ENCODE peak calls at places on chromosomes 6 and 20, in six cellular contexts. M is GM12878, Z is SK-N-SH, I is K562, S is HepG2, P is H1. H is an unnamed sample.

GRCh38 chr20:53660078-53660909 is 66.7 kb upstream of the ZNF217 start:
- DNase-seq in M (no peak), Z (no peak), I (no peak), S (no peak), P (peak), H (no peak)

GRCh38 chr6:146997062-146997461 is 207.2 kb upstream of the STXBP5 start:
- DNase-seq in M (no peak), Z (no peak), I (no peak), S (no peak), P (no peak), H (no peak)

GRCh38 chr6:143333081-143333480 is 117.4 kb downstream of the ADAT2 start:
- DNase-seq in M (no peak), Z (no peak), I (no peak), S (no peak), P (no peak), H (no peak)

GRCh38 chr6:162046324-162046723 is 681.2 kb downstream of the PRKN start:
- DNase-seq in M (no peak), Z (no peak), I (no peak), S (no peak), P (no peak), H (no peak)

GRCh38 chr20:34045294-34045693 is 51.6 kb downstream of the RALY start:
- DNase-seq in M (no peak), Z (peak), I (peak), S (peak), P (no peak), H (no peak)

GRCh38 chr6:168035661-168036616 is 38.5 kb downstream of the KIF25 start:
- DNase-seq in M (no peak), Z (peak), I (peak), S (no peak), P (no peak), H (no peak)

GRCh38 chr6:55276745-55277627 is 50.3 kb upstream of the GFRAL start:
- DNase-seq in M (no peak), Z (peak), I (peak), S (peak), P (peak), H (peak)

GRCh38 chr20:24309596-24309995 is 159.8 kb upstream of the SYNDIG1 start:
- DNase-seq in M (no peak), Z (no peak), I (no peak), S (no peak), P (no peak), H (no peak)

GRCh38 chr20:341682-342081 is 5.2 kb upstream of the NRSN2 start:
- DNase-seq in M (no peak), Z (no peak), I (peak), S (peak), P (no peak), H (peak)

GRCh38 chr6:20655317-20655716 is 121.1 kb downstream of the CDKAL1 start:
- DNase-seq in M (no peak), Z (no peak), I (no peak), S (no peak), P (no peak), H (no peak)

DNA sequence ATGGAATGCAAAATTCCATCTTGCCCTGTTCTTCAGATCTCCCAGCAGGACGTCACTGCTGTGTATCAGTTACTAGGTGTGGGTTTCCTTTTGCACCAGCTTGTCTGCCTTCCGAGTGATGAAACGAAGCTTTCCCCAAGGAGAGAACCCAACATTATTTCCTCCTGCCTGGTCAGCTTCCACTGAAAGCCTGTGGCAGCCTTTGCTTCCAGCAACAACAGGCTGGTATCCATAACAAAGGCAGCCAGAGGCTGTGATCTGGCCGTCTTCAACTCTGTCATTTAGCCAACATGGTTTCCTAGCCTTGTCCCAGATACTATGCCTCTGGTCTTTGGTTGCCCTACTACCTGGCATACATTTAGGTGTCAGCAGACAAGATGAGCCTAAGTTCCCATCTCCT is 78.8 kb upstream of the HEY2 start:
- DNase-seq in M (no peak), Z (no peak), I (no peak), S (no peak), P (no peak), H (no peak)
- TF ChIP-seq GABPA in M (no peak), Z (no peak), I (no peak), S (no peak), P (no peak), H (no peak)

DNA sequence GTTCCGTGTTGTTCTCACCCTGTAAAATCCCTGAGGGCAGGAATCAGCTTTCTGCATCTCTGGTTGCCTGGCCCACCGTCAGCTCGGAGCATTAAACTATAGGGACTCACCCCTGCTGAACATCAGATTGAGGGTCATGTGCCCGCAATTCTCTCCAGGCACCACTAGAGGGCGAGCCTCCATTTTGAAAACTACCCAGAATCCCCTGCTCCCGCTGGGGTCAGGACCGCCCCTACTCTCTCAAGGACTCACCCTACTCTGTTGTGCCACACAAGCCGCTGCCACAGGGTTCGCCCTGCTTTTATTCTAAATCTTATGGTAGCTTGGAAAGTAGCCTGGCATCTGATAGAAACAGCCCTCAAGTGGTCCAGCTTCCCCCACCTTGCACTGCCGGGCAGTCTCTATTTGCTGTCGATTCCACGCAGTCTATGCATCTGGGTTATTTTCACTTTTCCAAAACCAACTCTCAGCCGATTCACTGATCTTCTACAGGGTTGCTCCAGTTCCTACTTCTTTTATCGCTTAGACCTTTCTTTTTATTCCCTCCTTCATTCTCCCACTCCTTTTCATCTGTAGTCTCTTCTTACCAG is 244.1 kb upstream of the QKI start:
- DNase-seq in M (no peak), Z (peak), I (peak), S (no peak), P (peak), H (peak)
- TF ChIP-seq GABPA in M (no peak), Z (no peak), I (no peak), S (no peak), P (no peak), H (no peak)

GRCh38 chr6:2557181-2557720 is 193.5 kb downstream of the MYLK4 start:
- DNase-seq in M (no peak), Z (no peak), I (no peak), S (no peak), P (no peak), H (no peak)
- TF ChIP-seq GABPA in M (no peak), Z (no peak), I (no peak), S (no peak), P (no peak), H (no peak)

GRCh38 chr20:3483784-3484183 is 13.0 kb downstream of the ATRN start:
- DNase-seq in M (no peak), Z (no peak), I (no peak), S (no peak), P (no peak), H (no peak)
- TF ChIP-seq GABPA in M (no peak), Z (no peak), I (no peak), S (no peak), P (no peak), H (no peak)

H was measured in HL-60.